ENCODE peak calls at places on chromosomes 7 and 10, in eight cellular contexts. One of them, this sample, is unnamed.

GRCh38 chr10:14254368-14254767 is 76.4 kb downstream of the FRMD4A start:
- DNase-seq in AG04450: no peak
- DNase-seq in heart right ventricle: no peak
- DNase-seq in cardiac muscle cell: no peak
- DNase-seq in stomach: no peak
- DNase-seq in heart left ventricle: no peak
- DNase-seq in IMR-90: no peak
- DNase-seq in kidney: no peak
- DNase-seq in this sample: no peak

GRCh38 chr10:117699436-117700075 is 157.0 kb downstream of the EMX2 start:
- DNase-seq in AG04450: no peak
- DNase-seq in heart right ventricle: no peak
- DNase-seq in cardiac muscle cell: no peak
- DNase-seq in stomach: no peak
- DNase-seq in heart left ventricle: no peak
- DNase-seq in IMR-90: no peak
- DNase-seq in kidney: no peak
- DNase-seq in this sample: no peak

GRCh38 chr10:43355749-43356371 is 15.6 kb upstream of the FXYD4 start:
- DNase-seq in AG04450: no peak
- DNase-seq in heart right ventricle: no peak
- DNase-seq in cardiac muscle cell: no peak
- DNase-seq in stomach: no peak
- DNase-seq in heart left ventricle: no peak
- DNase-seq in IMR-90: no peak
- DNase-seq in kidney: no peak
- DNase-seq in this sample: no peak

GRCh38 chr7:109387530-109387929 is 817.9 kb downstream of the DNAJB9 start:
- DNase-seq in AG04450: no peak
- DNase-seq in heart right ventricle: peak; percentile 4
- DNase-seq in cardiac muscle cell: no peak
- DNase-seq in stomach: no peak
- DNase-seq in heart left ventricle: no peak
- DNase-seq in IMR-90: no peak
- DNase-seq in kidney: no peak
- DNase-seq in this sample: no peak

GRCh38 chr7:100195222-100195621 is 17.5 kb downstream of the STAG3 start:
- DNase-seq in AG04450: no peak
- DNase-seq in heart right ventricle: no peak
- DNase-seq in cardiac muscle cell: no peak
- DNase-seq in stomach: no peak
- DNase-seq in heart left ventricle: no peak
- DNase-seq in IMR-90: no peak
- DNase-seq in kidney: no peak
- DNase-seq in this sample: no peak

GRCh38 chr10:127017406-127018297 is 112.4 kb downstream of the DOCK1 start:
- DNase-seq in AG04450: no peak
- DNase-seq in heart right ventricle: no peak
- DNase-seq in cardiac muscle cell: no peak
- DNase-seq in stomach: no peak
- DNase-seq in heart left ventricle: no peak
- DNase-seq in IMR-90: peak; percentile 26
- DNase-seq in kidney: no peak
- DNase-seq in this sample: no peak

GRCh38 chr7:2621061-2621828 is 10.5 kb upstream of the TTYH3 start:
- DNase-seq in AG04450: no peak
- DNase-seq in heart right ventricle: peak; percentile 74
- DNase-seq in cardiac muscle cell: peak; percentile 75
- DNase-seq in stomach: peak; percentile 64
- DNase-seq in heart left ventricle: peak; percentile 74
- DNase-seq in IMR-90: peak; percentile 68
- DNase-seq in kidney: peak; percentile 87
- DNase-seq in this sample: peak; percentile 91

GRCh38 chr7:50307368-50308012 is 3.0 kb downstream of the IKZF1 start:
- DNase-seq in AG04450: no peak
- DNase-seq in heart right ventricle: no peak
- DNase-seq in cardiac muscle cell: peak; percentile 30
- DNase-seq in stomach: no peak
- DNase-seq in heart left ventricle: no peak
- DNase-seq in IMR-90: no peak
- DNase-seq in kidney: no peak
- DNase-seq in this sample: no peak

GRCh38 chr10:69088471-69088769 is 517 bp downstream of the SRGN start:
- DNase-seq in AG04450: no peak
- DNase-seq in heart right ventricle: no peak
- DNase-seq in cardiac muscle cell: no peak
- DNase-seq in stomach: no peak
- DNase-seq in heart left ventricle: no peak
- DNase-seq in IMR-90: no peak
- DNase-seq in kidney: no peak
- DNase-seq in this sample: no peak

GRCh38 chr7:44110724-44111635 is 6.8 kb downstream of the AEBP1 start:
- DNase-seq in AG04450: no peak
- DNase-seq in heart right ventricle: no peak
- DNase-seq in cardiac muscle cell: no peak
- DNase-seq in stomach: no peak
- DNase-seq in heart left ventricle: no peak
- DNase-seq in IMR-90: no peak
- DNase-seq in kidney: peak; percentile 63
- DNase-seq in this sample: no peak

GRCh38 chr7:90751595-90751994 is 155.5 kb downstream of the CDK14 start:
- DNase-seq in AG04450: no peak
- DNase-seq in heart right ventricle: no peak
- DNase-seq in cardiac muscle cell: no peak
- DNase-seq in stomach: no peak
- DNase-seq in heart left ventricle: no peak
- DNase-seq in IMR-90: no peak
- DNase-seq in kidney: no peak
- DNase-seq in this sample: no peak

GRCh38 chr10:12350925-12351324 is 1.6 kb downstream of the CAMK1D start:
- DNase-seq in AG04450: no peak
- DNase-seq in heart right ventricle: no peak
- DNase-seq in cardiac muscle cell: no peak
- DNase-seq in stomach: no peak
- DNase-seq in heart left ventricle: no peak
- DNase-seq in IMR-90: no peak
- DNase-seq in kidney: no peak
- DNase-seq in this sample: no peak

GRCh38 chr7:142776206-142776844 is 5.6 kb downstream of the PRSS2 start:
- DNase-seq in AG04450: no peak
- DNase-seq in heart right ventricle: no peak
- DNase-seq in cardiac muscle cell: no peak
- DNase-seq in stomach: no peak
- DNase-seq in heart left ventricle: no peak
- DNase-seq in IMR-90: peak; percentile 40
- DNase-seq in kidney: no peak
- DNase-seq in this sample: peak; percentile 27

GRCh38 chr10:36185096-36185495 is 543.0 kb upstream of the FZD8 start:
- DNase-seq in AG04450: no peak
- DNase-seq in heart right ventricle: no peak
- DNase-seq in cardiac muscle cell: no peak
- DNase-seq in stomach: no peak
- DNase-seq in heart left ventricle: no peak
- DNase-seq in IMR-90: no peak
- DNase-seq in kidney: no peak
- DNase-seq in this sample: no peak

GRCh38 chr10:123561145-123561448 is 105.1 kb upstream of the GPR26 start:
- DNase-seq in AG04450: no peak
- DNase-seq in heart right ventricle: no peak
- DNase-seq in cardiac muscle cell: no peak
- DNase-seq in stomach: no peak
- DNase-seq in heart left ventricle: no peak
- DNase-seq in IMR-90: no peak
- DNase-seq in kidney: no peak
- DNase-seq in this sample: no peak

GRCh38 chr7:98126311-98127142 is 19.9 kb downstream of the LMTK2 start:
- DNase-seq in AG04450: no peak
- DNase-seq in heart right ventricle: no peak
- DNase-seq in cardiac muscle cell: no peak
- DNase-seq in stomach: no peak
- DNase-seq in heart left ventricle: no peak
- DNase-seq in IMR-90: peak; percentile 59
- DNase-seq in kidney: no peak
- DNase-seq in this sample: no peak

GRCh38 chr10:95487994-95488393 is 73.2 kb downstream of the SORBS1 start:
- DNase-seq in AG04450: no peak
- DNase-seq in heart right ventricle: no peak
- DNase-seq in cardiac muscle cell: no peak
- DNase-seq in stomach: no peak
- DNase-seq in heart left ventricle: no peak
- DNase-seq in IMR-90: no peak
- DNase-seq in kidney: no peak
- DNase-seq in this sample: no peak

GRCh38 chr7:64807731-64808365 is 13.6 kb downstream of the ZNF138 start:
- DNase-seq in AG04450: no peak
- DNase-seq in heart right ventricle: no peak
- DNase-seq in cardiac muscle cell: no peak
- DNase-seq in stomach: no peak
- DNase-seq in heart left ventricle: no peak
- DNase-seq in IMR-90: no peak
- DNase-seq in kidney: no peak
- DNase-seq in this sample: no peak

GRCh38 chr7:50261593-50261992 is 42.9 kb upstream of the IKZF1 start:
- DNase-seq in AG04450: no peak
- DNase-seq in heart right ventricle: no peak
- DNase-seq in cardiac muscle cell: no peak
- DNase-seq in stomach: no peak
- DNase-seq in heart left ventricle: no peak
- DNase-seq in IMR-90: no peak
- DNase-seq in kidney: no peak
- DNase-seq in this sample: no peak

GRCh38 chr7:112452102-112452888 is 2.0 kb downstream of the IFRD1 start:
- DNase-seq in AG04450: no peak
- DNase-seq in heart right ventricle: peak; percentile 25
- DNase-seq in cardiac muscle cell: peak; percentile 28
- DNase-seq in stomach: peak; percentile 28
- DNase-seq in heart left ventricle: peak; percentile 66
- DNase-seq in IMR-90: peak; percentile 42
- DNase-seq in kidney: no peak
- DNase-seq in this sample: no peak

DNA sequence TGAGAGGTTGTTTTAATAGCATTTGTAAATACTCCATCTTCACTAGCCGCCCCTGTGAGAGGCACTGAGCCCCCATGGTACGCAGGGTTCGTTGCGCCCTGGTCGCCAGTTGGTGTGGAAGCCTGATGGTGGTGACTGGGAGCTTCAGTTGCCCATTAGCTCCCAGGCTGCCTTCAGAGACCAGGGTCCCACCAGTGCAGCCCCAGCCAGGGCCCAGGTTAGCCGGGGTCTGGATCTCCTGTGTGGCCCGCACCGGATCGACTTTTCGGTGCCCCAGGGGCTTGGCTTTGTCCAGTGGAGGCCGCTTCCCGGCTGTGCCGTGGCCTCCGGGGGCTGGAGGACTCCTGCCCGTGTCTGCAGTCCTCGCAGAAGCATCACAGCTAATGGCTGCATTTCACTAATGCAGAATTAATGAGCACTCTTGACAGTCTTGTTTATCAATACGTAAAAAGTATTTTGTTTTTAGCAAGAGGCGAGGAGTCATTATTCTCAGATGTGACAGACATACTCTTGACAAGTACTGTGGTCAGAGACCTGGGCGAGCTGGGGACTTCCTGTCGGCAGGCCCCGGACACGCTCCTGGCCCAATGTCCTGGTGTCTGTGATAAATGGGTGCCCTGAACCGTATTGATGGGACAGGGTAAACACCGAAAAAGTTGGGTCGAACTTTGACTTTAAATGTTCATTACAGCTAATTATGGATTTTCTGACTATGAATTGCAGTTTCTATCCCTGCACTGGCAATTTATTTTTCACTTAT is 99.8 kb downstream of the NKX6-2 start:
- DNase-seq in AG04450: no peak
- DNase-seq in heart right ventricle: no peak
- DNase-seq in cardiac muscle cell: no peak
- DNase-seq in stomach: no peak
- DNase-seq in heart left ventricle: peak; percentile 11
- DNase-seq in IMR-90: no peak
- DNase-seq in kidney: peak; percentile 66
- DNase-seq in this sample: no peak
- H3K27ac ChIP-seq in AG04450: no peak overlapping the region
- H3K27ac ChIP-seq in heart right ventricle: no peak overlapping the region
- H3K27ac ChIP-seq in cardiac muscle cell: no peak overlapping the region
- H3K27ac ChIP-seq in stomach: peak overlapping the region; percentile 75
- H3K27ac ChIP-seq in heart left ventricle: no peak overlapping the region
- H3K27ac ChIP-seq in IMR-90: no peak overlapping the region
- H3K27ac ChIP-seq in kidney: no peak overlapping the region
- H3K27ac ChIP-seq in this sample: no peak overlapping the region

GRCh38 chr7:69564454-69565417 is 33.5 kb upstream of the AUTS2 start:
- DNase-seq in AG04450: no peak
- DNase-seq in heart right ventricle: no peak
- DNase-seq in cardiac muscle cell: peak; percentile 63
- DNase-seq in stomach: no peak
- DNase-seq in heart left ventricle: peak; percentile 29
- DNase-seq in IMR-90: no peak
- DNase-seq in kidney: no peak
- DNase-seq in this sample: no peak
- H3K4me3 ChIP-seq in AG04450: no peak overlapping the region
- H3K4me3 ChIP-seq in heart right ventricle: no peak overlapping the region
- H3K4me3 ChIP-seq in cardiac muscle cell: no peak overlapping the region
- H3K4me3 ChIP-seq in stomach: no peak overlapping the region
- H3K4me3 ChIP-seq in heart left ventricle: no peak overlapping the region
- H3K4me3 ChIP-seq in IMR-90: no peak overlapping the region
- H3K4me3 ChIP-seq in kidney: no peak overlapping the region
- H3K4me3 ChIP-seq in this sample: no peak overlapping the region

DNA sequence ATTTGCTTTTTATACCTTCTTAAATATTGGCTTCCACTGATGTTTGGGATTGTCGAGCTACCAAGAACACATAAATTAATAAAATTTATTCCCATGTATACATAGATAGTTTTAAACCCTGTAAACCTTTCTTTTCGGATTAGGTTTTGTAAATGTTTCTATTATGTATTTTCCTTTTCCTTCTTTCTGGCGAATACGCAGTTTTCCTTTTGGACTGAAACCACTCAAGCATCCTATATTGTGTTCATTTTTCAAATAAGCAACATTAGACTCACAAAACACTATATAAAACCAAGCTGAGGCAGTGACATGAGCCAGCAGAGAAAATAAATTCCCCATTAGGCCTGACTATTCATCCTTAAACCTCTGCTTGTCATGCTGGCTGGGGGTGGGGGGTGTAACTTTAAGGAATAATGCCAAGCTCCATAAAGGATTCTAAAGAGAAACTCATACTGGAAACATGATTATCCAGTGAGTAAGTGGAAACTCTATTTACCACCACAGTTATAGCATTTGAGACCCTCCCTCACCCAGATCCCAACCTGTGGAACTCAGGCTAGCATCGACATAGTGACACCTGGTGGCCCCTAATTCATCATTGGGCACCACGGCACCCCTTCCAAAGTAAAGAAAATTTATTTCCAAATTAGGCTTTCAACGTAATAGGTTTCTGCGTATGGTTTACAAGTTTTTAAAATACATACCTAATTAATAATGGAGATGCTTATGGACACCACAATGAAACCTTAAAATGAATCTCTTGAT is 86.5 kb upstream of the CELF2 start:
- DNase-seq in AG04450: no peak
- DNase-seq in heart right ventricle: no peak
- DNase-seq in cardiac muscle cell: no peak
- DNase-seq in stomach: no peak
- DNase-seq in heart left ventricle: no peak
- DNase-seq in IMR-90: no peak
- DNase-seq in kidney: no peak
- DNase-seq in this sample: no peak
- TF ChIP-seq CTCF in AG04450: no peak
- TF ChIP-seq CTCF in heart right ventricle: no peak
- TF ChIP-seq CTCF in cardiac muscle cell: no peak
- TF ChIP-seq CTCF in stomach: no peak
- TF ChIP-seq CTCF in heart left ventricle: no peak
- TF ChIP-seq CTCF in IMR-90: no peak
- TF ChIP-seq CTCF in kidney: no peak
- TF ChIP-seq CTCF in this sample: no peak

GRCh38 chr7:41976411-41976810 is 260.6 kb downstream of the GLI3 start:
- DNase-seq in AG04450: no peak
- DNase-seq in heart right ventricle: no peak
- DNase-seq in cardiac muscle cell: no peak
- DNase-seq in stomach: no peak
- DNase-seq in heart left ventricle: no peak
- DNase-seq in IMR-90: no peak
- DNase-seq in kidney: no peak
- DNase-seq in this sample: no peak
- H3K27ac ChIP-seq in AG04450: no peak overlapping the region
- H3K27ac ChIP-seq in heart right ventricle: no peak overlapping the region
- H3K27ac ChIP-seq in cardiac muscle cell: no peak overlapping the region
- H3K27ac ChIP-seq in stomach: no peak overlapping the region
- H3K27ac ChIP-seq in heart left ventricle: no peak overlapping the region
- H3K27ac ChIP-seq in IMR-90: no peak overlapping the region
- H3K27ac ChIP-seq in kidney: no peak overlapping the region
- H3K27ac ChIP-seq in this sample: no peak overlapping the region

This sample was measured in WERI-Rb-1.